ENCODE peak calls at places on chromosomes 6 and 20, in four cellular contexts. H is KG1, S is upper lobe of right lung, Q is adrenal gland. G is an unnamed sample.

GRCh38 chr6:46039646-46040045 is 24.0 kb upstream of the CLIC5 start:
- DNase-seq in S (no peak), Q (no peak), H (no peak), G (peak; percentile 51)

GRCh38 chr6:163554663-163555062 is 140.1 kb downstream of the QKI start:
- DNase-seq in Q (peak; percentile 84), S (peak; percentile 70), H (no peak), G (peak; percentile 61)

GRCh38 chr6:18528084-18528743 is 141.1 kb downstream of the RNF144B start:
- DNase-seq in Q (no peak), S (no peak), H (no peak), G (peak; percentile 24)

GRCh38 chr6:1832844-1833787 is 223.4 kb downstream of the FOXC1 start:
- DNase-seq in H (no peak), Q (peak; percentile 78), S (no peak), G (peak; percentile 91)

GRCh38 chr6:89986650-89987074 is 92.4 kb downstream of the GJA10 start:
- DNase-seq in H (no peak), S (no peak), Q (no peak), G (no peak)

GRCh38 chr20:48801197-48801596 is 26.6 kb downstream of the PREX1 start:
- DNase-seq in S (no peak), H (no peak), Q (no peak), G (no peak)

GRCh38 chr20:14853079-14853478 is 515.7 kb upstream of the FLRT3 start:
- DNase-seq in H (no peak), Q (no peak), S (no peak), G (no peak)

GRCh38 chr20:48725589-48725991 is 102.2 kb downstream of the PREX1 start:
- DNase-seq in H (no peak), S (no peak), Q (peak; percentile 92), G (peak; percentile 28)